ENCODE peak calls at places on chromosome 6, in nine cellular contexts. A, C, W, Q, I, O, K, R and F are unnamed samples.

GRCh38 chr6:162416845-162417537 is 310.6 kb downstream of the PRKN start:
- DNase-seq in A (no peak), C (no peak), W (no peak), Q (no peak), I (no peak), O (no peak), K (no peak), R (no peak), F (no peak)

GRCh38 chr6:149859368-149859767 is 4.8 kb downstream of the LRP11 start:
- DNase-seq in A (peak), C (peak), W (peak), Q (no peak), I (peak), O (no peak), K (no peak), R (no peak), F (no peak)

GRCh38 chr6:110514818-110515217 is 38.4 kb upstream of the SLC22A16 start:
- DNase-seq in A (no peak), C (no peak), W (no peak), Q (no peak), I (no peak), O (no peak), K (no peak), R (peak), F (no peak)

GRCh38 chr6:114339706-114340105 is 3.1 kb downstream of the HS3ST5 start:
- DNase-seq in A (no peak), C (no peak), W (no peak), Q (no peak), I (peak), O (no peak), K (no peak), R (no peak), F (no peak)

GRCh38 chr6:153591165-153591564 is 447.9 kb upstream of the OPRM1 start:
- DNase-seq in A (no peak), C (no peak), W (no peak), Q (no peak), I (no peak), O (peak), K (no peak), R (peak), F (peak)

GRCh38 chr6:157045831-157046454 is 268.8 kb downstream of the ARID1B start:
- DNase-seq in A (peak), C (no peak), W (peak), Q (peak), I (peak), O (no peak), K (no peak), R (no peak), F (no peak)

GRCh38 chr6:141460743-141461484 is 671.8 kb upstream of the GJE1 start:
- DNase-seq in A (no peak), C (no peak), W (no peak), Q (no peak), I (no peak), O (no peak), K (no peak), R (no peak), F (no peak)

GRCh38 chr6:36998723-36999466 is 6.6 kb upstream of the FGD2 start:
- DNase-seq in A (no peak), C (no peak), W (no peak), Q (no peak), I (no peak), O (no peak), K (no peak), R (no peak), F (no peak)

GRCh38 chr6:80088637-80089036 is 17.8 kb upstream of the BCKDHB start:
- DNase-seq in A (no peak), C (no peak), W (no peak), Q (no peak), I (no peak), O (no peak), K (no peak), R (no peak), F (no peak)

GRCh38 chr6:161038229-161039003 is 46.8 kb downstream of the MAP3K4 start:
- DNase-seq in A (peak), C (peak), W (peak), Q (peak), I (peak), O (peak), K (no peak), R (peak), F (peak)

DNA sequence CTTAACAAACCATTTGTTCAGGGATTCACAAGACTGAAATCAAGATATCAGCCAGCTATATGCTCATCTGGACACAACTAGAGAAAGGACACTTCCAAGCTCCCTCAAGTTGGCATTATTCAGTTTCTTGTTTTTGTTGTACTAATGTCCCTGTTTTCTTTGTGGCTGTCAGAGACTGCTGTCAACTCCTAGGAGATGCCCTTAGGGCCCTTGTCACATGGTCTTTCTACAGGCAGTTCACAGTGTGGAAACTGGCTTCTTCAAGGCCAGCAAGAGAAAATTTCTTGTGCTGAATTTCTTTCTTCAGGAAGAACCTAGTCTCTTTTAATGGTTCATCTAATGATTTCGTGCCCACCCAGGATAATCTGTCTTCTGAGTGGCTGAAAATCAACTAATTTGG is 677.2 kb upstream of the MAN1A1 start:
- DNase-seq in A (no peak), C (no peak), W (no peak), Q (no peak), I (no peak), O (no peak), K (no peak), R (no peak), F (no peak)
- TF ChIP-seq CTCF in A (no peak), C (no peak), W (no peak), Q (no peak), I (no peak), O (no peak), K (no peak), R (no peak), F (no peak)

GRCh38 chr6:15331143-15331542 is 85.3 kb downstream of the JARID2 start:
- DNase-seq in A (no peak), C (no peak), W (no peak), Q (peak), I (no peak), O (no peak), K (no peak), R (peak), F (no peak)
- TF ChIP-seq CTCF in A (no peak), C (no peak), W (no peak), Q (no peak), I (no peak), O (no peak), K (no peak), R (no peak), F (no peak)

GRCh38 chr6:85537055-85537494 is 56.6 kb downstream of the SNX14 start:
- DNase-seq in A (peak), C (no peak), W (no peak), Q (peak), I (peak), O (peak), K (no peak), R (no peak), F (peak)
- TF ChIP-seq CTCF in A (peak), C (peak), W (no peak), Q (peak), I (peak), O (no peak), K (peak), R (peak), F (peak)

DNA sequence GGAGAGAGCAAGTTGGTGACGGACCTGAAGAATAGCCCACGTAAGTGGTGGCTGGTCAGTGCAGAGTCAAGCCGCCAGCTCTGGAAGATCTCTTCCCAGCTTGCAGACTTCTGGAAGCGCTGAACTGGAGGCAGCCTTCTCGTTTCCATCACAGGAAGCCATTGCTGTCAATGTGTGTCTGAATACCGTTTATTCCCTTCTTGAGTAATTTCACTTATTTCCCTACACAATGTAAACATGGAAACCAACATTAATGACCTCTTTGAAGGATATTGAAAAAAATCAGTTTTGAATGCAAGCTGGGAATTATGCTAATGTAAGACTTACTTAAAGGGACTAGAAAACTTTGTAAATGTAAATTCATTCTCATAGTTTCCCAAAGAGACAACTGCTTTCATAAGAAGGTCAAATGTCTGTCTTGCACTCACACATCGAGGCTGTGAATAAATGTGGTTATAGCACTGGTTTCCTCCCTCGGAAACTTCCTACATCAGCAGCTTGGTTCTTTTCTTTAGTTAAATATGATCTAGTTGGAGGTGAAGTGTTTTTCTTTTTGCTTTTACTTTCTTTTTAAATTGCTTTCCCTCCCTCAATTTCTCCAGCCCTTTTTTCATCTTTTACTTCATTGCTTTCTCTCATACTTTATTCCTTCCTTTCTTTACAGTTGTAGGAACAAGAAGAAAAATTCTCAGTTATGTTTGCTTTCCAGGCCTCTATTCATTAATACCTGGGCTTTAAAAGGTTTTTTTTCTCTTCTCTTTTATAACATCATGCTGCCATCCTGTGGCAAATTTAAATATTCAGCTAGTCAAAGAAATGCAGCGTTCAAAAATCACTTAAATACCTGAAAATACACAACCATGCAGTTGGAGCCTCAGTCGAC is 108.2 kb downstream of the TNFAIP3 start:
- DNase-seq in A (no peak), C (no peak), W (no peak), Q (no peak), I (peak), O (peak), K (no peak), R (peak), F (peak)
- TF ChIP-seq CTCF in A (peak), C (peak), W (no peak), Q (peak), I (peak), O (peak), K (peak), R (peak), F (peak)